ENCODE peak calls at places on chromosomes 2 and 18, in six cellular contexts. P is fibroblast of lung, J is psoas muscle, W is left ventricle myocardium inferior, E is PC-3, A is IMR-90. Y is an unnamed sample.

GRCh38 chr2:239077260-239077659 is 229.4 kb downstream of the TWIST2 start:
- DNase-seq in W (no peak), J (no peak), P (no peak), E (no peak), A (no peak), Y (no peak)

GRCh38 chr2:157087373-157088005 is 170.0 kb upstream of the GALNT5 start:
- DNase-seq in A (peak), W (peak), J (peak), E (no peak), P (peak), Y (peak)

GRCh38 chr2:69863310-69863709 is 30.4 kb upstream of the SNRNP27 start:
- DNase-seq in E (no peak), J (no peak), A (no peak), W (no peak), P (no peak), Y (no peak)

GRCh38 chr2:128446866-128447537 is 128.3 kb upstream of the HS6ST1 start:
- DNase-seq in P (no peak), A (no peak), E (no peak), J (no peak), W (no peak), Y (no peak)

GRCh38 chr2:196336715-196337617 is 165.6 kb upstream of the STK17B start:
- DNase-seq in A (peak), W (no peak), E (peak), P (peak), J (no peak), Y (no peak)

GRCh38 chr18:66682855-66683322 is 79.0 kb upstream of the CDH19 start:
- DNase-seq in P (peak), A (no peak), W (no peak), E (no peak), J (no peak), Y (no peak)

GRCh38 chr2:162069200-162069910 is 4.7 kb downstream of the DPP4 start:
- DNase-seq in P (no peak), W (no peak), E (no peak), J (no peak), A (peak), Y (no peak)

GRCh38 chr18:68152770-68153169 is 562.1 kb downstream of the TMX3 start:
- DNase-seq in P (no peak), J (no peak), A (no peak), W (no peak), E (no peak), Y (no peak)

GRCh38 chr2:10834300-10834699 is 21.7 kb upstream of the PDIA6 start:
- DNase-seq in W (no peak), A (no peak), E (peak), J (no peak), P (peak), Y (no peak)

GRCh38 chr18:6614952-6615351 is 114.6 kb upstream of the ARHGAP28 start:
- DNase-seq in A (no peak), W (no peak), J (no peak), E (peak), P (no peak), Y (no peak)

GRCh38 chr18:427005-427404 is 73.5 kb downstream of the COLEC12 start:
- DNase-seq in A (peak), E (no peak), J (no peak), W (no peak), P (peak), Y (peak)

GRCh38 chr2:108909917-108910515 is 79.0 kb downstream of the EDAR start:
- DNase-seq in A (no peak), J (no peak), W (no peak), E (no peak), P (no peak), Y (no peak)

GRCh38 chr2:149629003-149629402 is 41.4 kb upstream of the MMADHC start:
- DNase-seq in W (no peak), A (no peak), P (peak), E (no peak), J (no peak), Y (no peak)

GRCh38 chr2:62195421-62196277 is at the start of gene B3GNT2:
- DNase-seq in J (peak), E (peak), A (peak), W (peak), P (peak), Y (no peak)

GRCh38 chr18:43129946-43130523 is 14.6 kb upstream of the RIT2 start:
- DNase-seq in W (no peak), J (no peak), P (peak), A (no peak), E (no peak), Y (no peak)

GRCh38 chr2:36650031-36650430 is 46.5 kb upstream of the VIT start:
- DNase-seq in P (peak), A (peak), W (no peak), E (peak), J (peak), Y (peak)

GRCh38 chr2:198966269-198966668 is 491.5 kb downstream of the SATB2 start:
- DNase-seq in J (no peak), W (no peak), A (no peak), E (no peak), P (no peak), Y (no peak)

GRCh38 chr2:165889158-165889557 is 64.4 kb downstream of the TTC21B start:
- DNase-seq in P (no peak), E (no peak), A (no peak), W (no peak), J (no peak), Y (no peak)

GRCh38 chr2:27996156-27996920 is 105.8 kb downstream of the BABAM2 start:
- DNase-seq in E (no peak), J (no peak), W (no peak), P (no peak), A (no peak), Y (no peak)

GRCh38 chr2:29463181-29463900 is 348.1 kb downstream of the CLIP4 start:
- DNase-seq in A (peak), P (peak), W (no peak), E (peak), J (no peak), Y (peak)

GRCh38 chr2:28643911-28644334 is 107.7 kb upstream of the PPP1CB start:
- DNase-seq in P (peak), A (peak), E (peak), W (no peak), J (no peak), Y (peak)

GRCh38 chr2:218615868-218616315 is 8.2 kb downstream of the PLCD4 start:
- DNase-seq in E (no peak), P (no peak), J (no peak), W (no peak), A (no peak), Y (no peak)

GRCh38 chr18:48868468-48869466 is 82.0 kb downstream of the SMAD7 start:
- DNase-seq in J (no peak), P (peak), W (no peak), E (peak), A (peak), Y (no peak)

GRCh38 chr2:104033399-104033798 is 820.5 kb upstream of the POU3F3 start:
- DNase-seq in W (no peak), A (no peak), P (peak), E (peak), J (no peak), Y (no peak)

GRCh38 chr18:2905802-2906521 is 59.2 kb downstream of the EMILIN2 start:
- DNase-seq in A (no peak), J (peak), P (peak), W (peak), E (peak), Y (no peak)

GRCh38 chr2:176174850-176175728 is 13.4 kb upstream of the HOXD1 start:
- DNase-seq in J (no peak), P (peak), E (no peak), W (no peak), A (no peak), Y (no peak)

GRCh38 chr18:55323051-55323994 is 264.7 kb downstream of the TCF4 start:
- DNase-seq in A (peak), E (no peak), J (no peak), W (no peak), P (peak), Y (no peak)

GRCh38 chr2:5725794-5726463 is 33.7 kb downstream of the SOX11 start:
- DNase-seq in E (no peak), J (no peak), W (no peak), A (no peak), P (peak), Y (no peak)

GRCh38 chr2:179332903-179333302 is 68.3 kb upstream of the SESTD1 start:
- DNase-seq in E (peak), W (no peak), J (no peak), P (peak), A (peak), Y (no peak)

GRCh38 chr2:172807011-172807410 is 71.4 kb downstream of the RAPGEF4 start:
- DNase-seq in J (no peak), P (no peak), E (no peak), W (no peak), A (no peak), Y (no peak)

GRCh38 chr18:10726198-10727068 is 200.6 kb downstream of the NAPG start:
- DNase-seq in W (no peak), E (no peak), A (no peak), J (no peak), P (no peak), Y (no peak)

GRCh38 chr2:211351998-211352397 is 795.6 kb downstream of the CPS1 start:
- DNase-seq in J (no peak), P (peak), W (no peak), A (no peak), E (peak), Y (no peak)

GRCh38 chr2:158745067-158745865 is 49.9 kb upstream of the DAPL1 start:
- DNase-seq in J (no peak), A (peak), W (peak), E (peak), P (peak), Y (peak)

GRCh38 chr2:10378189-10378588 is 69.9 kb downstream of the ODC1 start:
- DNase-seq in W (no peak), E (no peak), A (no peak), P (no peak), J (no peak), Y (no peak)

GRCh38 chr2:11703700-11704099 is 33.7 kb upstream of the NTSR2 start:
- DNase-seq in W (no peak), A (peak), J (no peak), P (peak), E (peak), Y (no peak)

GRCh38 chr2:219916261-219916660 is 288.8 kb downstream of the SLC4A3 start:
- DNase-seq in P (no peak), A (no peak), E (no peak), J (no peak), W (no peak), Y (no peak)

GRCh38 chr2:104213758-104214157 is 640.2 kb upstream of the POU3F3 start:
- DNase-seq in J (no peak), P (no peak), E (no peak), W (no peak), A (no peak), Y (no peak)

GRCh38 chr2:171316755-171317337 is 116.9 kb downstream of the METTL8 start:
- DNase-seq in A (no peak), E (no peak), P (no peak), J (no peak), W (no peak), Y (no peak)

GRCh38 chr2:171320208-171320621 is 113.6 kb downstream of the METTL8 start:
- DNase-seq in E (no peak), J (no peak), W (no peak), A (no peak), P (no peak), Y (no peak)

GRCh38 chr2:171319164-171319810 is 114.5 kb downstream of the METTL8 start:
- DNase-seq in P (peak), E (no peak), A (peak), W (no peak), J (no peak), Y (peak)

GRCh38 chr2:171317492-171318125 is 116.2 kb downstream of the METTL8 start:
- DNase-seq in P (peak), A (no peak), W (no peak), E (no peak), J (no peak), Y (no peak)

GRCh38 chr2:171318463-171318934 is 115.3 kb downstream of the METTL8 start:
- DNase-seq in E (no peak), A (peak), J (no peak), W (no peak), P (peak), Y (no peak)
- H3K4me3 ChIP-seq in E (no peak), A (no peak), J (no peak), W (no peak), P (no peak), Y (no peak)

GRCh38 chr2:226208726-226209125 is 590.9 kb downstream of the IRS1 start:
- DNase-seq in A (peak), J (no peak), P (peak), E (peak), W (no peak), Y (no peak)

GRCh38 chr2:226207671-226208070 is 591.9 kb downstream of the IRS1 start:
- DNase-seq in A (no peak), E (no peak), J (no peak), P (no peak), W (no peak), Y (no peak)

GRCh38 chr2:226215902-226216503 is 583.6 kb downstream of the IRS1 start:
- DNase-seq in A (peak), W (peak), J (peak), P (peak), E (peak), Y (peak)

GRCh38 chr2:226213717-226214116 is 585.9 kb downstream of the IRS1 start:
- DNase-seq in E (peak), W (no peak), A (peak), P (peak), J (no peak), Y (peak)

GRCh38 chr2:226211439-226211838 is 588.2 kb downstream of the IRS1 start:
- DNase-seq in E (peak), P (peak), W (no peak), A (peak), J (no peak), Y (peak)
- TF ChIP-seq CTCF in E (no peak), P (no peak), W (no peak), A (no peak), J (no peak), Y (no peak)

GRCh38 chr2:101185085-101185484 is 33.9 kb upstream of the TBC1D8 start:
- DNase-seq in W (no peak), P (no peak), J (no peak), A (no peak), E (no peak), Y (no peak)
- H3K4me3 ChIP-seq in W (no peak), P (no peak), J (no peak), A (no peak), E (no peak), Y (no peak)

GRCh38 chr2:20556756-20557155 is 94.1 kb downstream of the HS1BP3 start:
- DNase-seq in P (no peak), E (no peak), W (no peak), A (no peak), J (no peak), Y (no peak)
- TF ChIP-seq CTCF in P (no peak), E (no peak), W (no peak), A (no peak), J (no peak), Y (no peak)

GRCh38 chr18:32920796-32921787 is 148.3 kb upstream of the KLHL14 start:
- DNase-seq in E (peak), W (no peak), A (peak), P (peak), J (no peak), Y (peak)

GRCh38 chr18:32915526-32915925 is 142.7 kb upstream of the KLHL14 start:
- DNase-seq in E (no peak), A (no peak), W (no peak), P (no peak), J (no peak), Y (no peak)

GRCh38 chr18:32918692-32919250 is 145.9 kb upstream of the KLHL14 start:
- DNase-seq in A (no peak), W (no peak), J (no peak), P (no peak), E (no peak), Y (no peak)

GRCh38 chr18:32922951-32923430 is 150.2 kb upstream of the KLHL14 start:
- DNase-seq in W (no peak), E (no peak), J (no peak), P (peak), A (no peak), Y (no peak)

GRCh38 chr18:32919799-32920198 is 147.0 kb upstream of the KLHL14 start:
- DNase-seq in P (peak), E (peak), A (no peak), J (no peak), W (no peak), Y (no peak)
- H3K4me3 ChIP-seq in P (no peak), E (no peak), A (no peak), J (no peak), W (no peak), Y (no peak)

GRCh38 chr2:26215833-26216232 is 28.6 kb downstream of the HADHA start:
- DNase-seq in J (no peak), E (no peak), W (no peak), P (no peak), A (no peak), Y (no peak)

GRCh38 chr2:26217720-26218119 is 26.7 kb downstream of the HADHA start:
- DNase-seq in W (no peak), E (no peak), J (no peak), A (no peak), P (no peak), Y (no peak)

GRCh38 chr2:26214759-26215158 is 29.7 kb downstream of the HADHA start:
- DNase-seq in E (no peak), W (no peak), P (no peak), A (no peak), J (no peak), Y (no peak)

GRCh38 chr2:26216587-26216986 is 27.8 kb downstream of the HADHA start:
- DNase-seq in E (no peak), A (no peak), J (no peak), W (no peak), P (no peak), Y (no peak)

GRCh38 chr2:26212011-26212410 is 32.4 kb downstream of the HADHA start:
- DNase-seq in E (no peak), A (no peak), P (no peak), W (no peak), J (no peak), Y (no peak)
- TF ChIP-seq CTCF in E (no peak), A (no peak), P (no peak), W (no peak), J (no peak), Y (no peak)

Y was measured in AG09309.